ENCODE peak calls at places on chromosomes 13 and 19, in six cellular contexts. W, Q, R, P, I and V are unnamed samples.

GRCh38 chr13:36907266-36907665 is 12.8 kb downstream of the SMAD9 start:
- DNase-seq in W (no peak), Q (no peak), R (no peak), P (no peak), I (no peak), V (no peak)

GRCh38 chr19:3115411-3115810 is 20.4 kb upstream of the GNA15 start:
- DNase-seq in W (no peak), Q (no peak), R (no peak), P (no peak), I (no peak), V (no peak)

GRCh38 chr19:31512403-31512970 is 163.3 kb upstream of the TSHZ3 start:
- DNase-seq in W (no peak), Q (no peak), R (no peak), P (no peak), I (no peak), V (no peak)

GRCh38 chr13:107301724-107302374 is 733.9 kb upstream of the ARGLU1 start:
- DNase-seq in W (peak; percentile 39), Q (no peak), R (no peak), P (peak; percentile 29), I (no peak), V (no peak)

GRCh38 chr13:67099494-67099893 is 130.6 kb downstream of the PCDH9 start:
- DNase-seq in W (no peak), Q (no peak), R (no peak), P (no peak), I (peak; percentile 44), V (no peak)

GRCh38 chr19:5321851-5322681 is 18.5 kb downstream of the PTPRS start:
- DNase-seq in W (peak; percentile 35), Q (no peak), R (no peak), P (no peak), I (peak; percentile 58), V (no peak)

GRCh38 chr13:26681036-26681435 is 79.5 kb downstream of the GPR12 start:
- DNase-seq in W (no peak), Q (no peak), R (no peak), P (no peak), I (no peak), V (no peak)

GRCh38 chr19:53537523-53538377 is at the start of gene ZNF331:
- DNase-seq in W (peak; percentile 75), Q (peak; percentile 60), R (peak; percentile 91), P (peak; percentile 77), I (peak; percentile 88), V (peak; percentile 61)

GRCh38 chr19:3284759-3285646 is 60.5 kb downstream of the CELF5 start:
- DNase-seq in W (peak; percentile 71), Q (peak; percentile 56), R (no peak), P (peak; percentile 99), I (peak; percentile 100), V (no peak)

GRCh38 chr19:33812388-33813330 is 16.0 kb downstream of the KCTD15 start:
- DNase-seq in W (no peak), Q (no peak), R (no peak), P (no peak), I (peak; percentile 50), V (no peak)

GRCh38 chr19:56071151-56071550 is 49.9 kb downstream of the ZNF787 start:
- DNase-seq in W (no peak), Q (no peak), R (no peak), P (peak; percentile 49), I (peak; percentile 67), V (no peak)

GRCh38 chr19:50331187-50332013 is 2.2 kb upstream of the KCNC3 start:
- DNase-seq in W (no peak), Q (no peak), R (no peak), P (peak; percentile 82), I (peak; percentile 86), V (no peak)

GRCh38 chr13:79966039-79966438 is 374.9 kb downstream of the SPRY2 start:
- DNase-seq in W (peak; percentile 20), Q (no peak), R (no peak), P (no peak), I (no peak), V (no peak)

GRCh38 chr19:50562329-50562728 is 5.9 kb downstream of the LRRC4B start:
- DNase-seq in W (no peak), Q (no peak), R (no peak), P (no peak), I (peak; percentile 55), V (no peak)

GRCh38 chr19:8304841-8305621 is 3.1 kb downstream of the CD320 start:
- DNase-seq in W (peak; percentile 47), Q (no peak), R (peak; percentile 44), P (peak; percentile 93), I (peak; percentile 95), V (no peak)

GRCh38 chr13:24659239-24659638 is 21.0 kb upstream of the ATP12A start:
- DNase-seq in W (no peak), Q (no peak), R (no peak), P (no peak), I (no peak), V (no peak)

GRCh38 chr13:74098077-74098476 is 36.1 kb downstream of the KLF12 start:
- DNase-seq in W (no peak), Q (no peak), R (no peak), P (no peak), I (no peak), V (no peak)

GRCh38 chr13:93505104-93505952 is 278.7 kb downstream of the GPC6 start:
- DNase-seq in W (peak; percentile 36), Q (no peak), R (no peak), P (no peak), I (no peak), V (no peak)

GRCh38 chr19:38528931-38529330 is 88.8 kb downstream of the MAP4K1 start:
- DNase-seq in W (no peak), Q (no peak), R (no peak), P (no peak), I (no peak), V (no peak)

GRCh38 chr19:42102877-42103276 is 26.9 kb downstream of the ZNF574 start:
- DNase-seq in W (no peak), Q (no peak), R (no peak), P (no peak), I (no peak), V (no peak)

GRCh38 chr19:45253396-45254027 is 2.4 kb downstream of the MARK4 start:
- DNase-seq in W (no peak), Q (no peak), R (no peak), P (no peak), I (no peak), V (no peak)

GRCh38 chr13:25840261-25840660 is 211.6 kb downstream of the SHISA2 start:
- DNase-seq in W (peak; percentile 22), Q (no peak), R (no peak), P (no peak), I (no peak), V (no peak)

GRCh38 chr13:103557878-103558277 is 491.7 kb upstream of the SLC10A2 start:
- DNase-seq in W (no peak), Q (no peak), R (no peak), P (no peak), I (no peak), V (no peak)

DNA sequence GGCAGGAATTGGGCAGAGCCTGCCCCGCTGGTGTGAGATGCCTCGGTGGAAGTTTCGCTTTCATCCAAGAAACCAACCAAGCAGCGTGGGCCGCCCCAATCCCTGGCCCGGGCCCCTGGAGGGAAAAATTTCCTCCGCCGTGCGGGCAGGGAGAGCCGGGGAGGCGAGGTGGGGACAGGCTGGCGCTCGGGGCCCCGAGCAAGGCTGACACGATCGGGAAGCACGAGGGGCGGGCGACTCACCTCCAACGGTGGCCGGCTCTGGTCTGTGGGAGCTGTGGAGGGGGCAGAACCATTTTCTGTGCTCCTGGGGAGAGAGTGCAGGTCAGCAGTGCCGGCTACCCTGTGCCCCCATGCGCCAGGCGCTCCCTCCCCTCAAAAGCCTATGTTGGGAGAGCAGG is 11.0 kb downstream of the RNF126 start:
- DNase-seq in W (no peak), Q (no peak), R (no peak), P (no peak), I (no peak), V (no peak)
- H3K27ac ChIP-seq in W (no peak overlapping the region), Q (no peak overlapping the region), R (no peak overlapping the region), P (no peak overlapping the region), I (no peak overlapping the region), V (no peak overlapping the region)

GRCh38 chr13:49304356-49304755 is 56.6 kb downstream of the CDADC1 start:
- DNase-seq in W (no peak), Q (no peak), R (no peak), P (no peak), I (no peak), V (no peak)

GRCh38 chr13:49305824-49306425 is 58.2 kb downstream of the CDADC1 start:
- DNase-seq in W (no peak), Q (no peak), R (no peak), P (no peak), I (no peak), V (no peak)

GRCh38 chr13:49303533-49304252 is 56.0 kb downstream of the CDADC1 start:
- DNase-seq in W (no peak), Q (no peak), R (no peak), P (no peak), I (no peak), V (no peak)

GRCh38 chr13:49302817-49303216 is 55.1 kb downstream of the CDADC1 start:
- DNase-seq in W (no peak), Q (no peak), R (no peak), P (no peak), I (no peak), V (no peak)

GRCh38 chr13:49304763-49305695 is 57.3 kb downstream of the CDADC1 start:
- DNase-seq in W (no peak), Q (no peak), R (no peak), P (no peak), I (no peak), V (no peak)
- H3K27ac ChIP-seq in W (no peak overlapping the region), Q (no peak overlapping the region), R (no peak overlapping the region), P (no peak overlapping the region), I (no peak overlapping the region), V (peak overlapping the region; percentile 86)

GRCh38 chr13:111906816-111907215 is 160.1 kb upstream of the SOX1 start:
- DNase-seq in W (no peak), Q (no peak), R (no peak), P (peak; percentile 11), I (peak; percentile 23), V (no peak)
- H3K27ac ChIP-seq in W (no peak overlapping the region), Q (no peak overlapping the region), R (no peak overlapping the region), P (no peak overlapping the region), I (no peak overlapping the region), V (no peak overlapping the region)

GRCh38 chr19:54947381-54947780 is at the start of gene NLRP7:
- DNase-seq in W (no peak), Q (no peak), R (no peak), P (peak; percentile 51), I (peak; percentile 49), V (no peak)

GRCh38 chr19:54955356-54955755 is 8.0 kb upstream of the NLRP7 start:
- DNase-seq in W (no peak), Q (no peak), R (no peak), P (no peak), I (no peak), V (no peak)

GRCh38 chr19:54949412-54949811 is 2.1 kb upstream of the NLRP7 start:
- DNase-seq in W (no peak), Q (no peak), R (no peak), P (no peak), I (no peak), V (no peak)

GRCh38 chr19:54952591-54953344 is 5.4 kb upstream of the NLRP7 start:
- DNase-seq in W (no peak), Q (no peak), R (no peak), P (no peak), I (peak; percentile 57), V (peak; percentile 6)
- H3K27ac ChIP-seq in W (no peak overlapping the region), Q (no peak overlapping the region), R (no peak overlapping the region), P (no peak overlapping the region), I (peak overlapping the region; percentile 88), V (no peak overlapping the region)